ENCODE peak calls at places on chromosomes 1 and 21, in five cellular contexts. L, Z, W, I and C are unnamed samples.

GRCh38 chr1:64838486-64838885 is 93.6 kb downstream of the RAVER2 start:
- DNase-seq in L (no peak), Z (no peak), W (no peak), I (no peak), C (no peak)

GRCh38 chr1:15283500-15283899 is 36.5 kb downstream of the FHAD1 start:
- DNase-seq in L (no peak), Z (no peak), W (no peak), I (peak; percentile 72), C (peak; percentile 93)

GRCh38 chr1:92881391-92881790 is 49.6 kb downstream of the RPL5 start:
- DNase-seq in L (no peak), Z (no peak), W (no peak), I (no peak), C (no peak)

GRCh38 chr21:46157987-46158451 is 2.6 kb upstream of the FTCD start:
- DNase-seq in L (no peak), Z (no peak), W (no peak), I (no peak), C (peak; percentile 61)

GRCh38 chr1:121443131-121443530 is 258.4 kb downstream of the SRGAP2C start:
- DNase-seq in L (no peak), Z (no peak), W (peak; percentile 66), I (peak; percentile 88), C (no peak)

GRCh38 chr21:45918835-45919467 is 62.6 kb upstream of the COL6A1 start:
- DNase-seq in L (no peak), Z (no peak), W (no peak), I (no peak), C (no peak)

GRCh38 chr21:17988038-17988437 is 168.9 kb upstream of the C21orf91 start:
- DNase-seq in L (no peak), Z (no peak), W (peak; percentile 4), I (peak; percentile 51), C (no peak)

GRCh38 chr1:235720544-235720943 is 71.0 kb upstream of the GNG4 start:
- DNase-seq in L (no peak), Z (no peak), W (no peak), I (peak; percentile 75), C (peak; percentile 60)

GRCh38 chr1:248862695-248863010 is 3.8 kb upstream of the ZNF692 start:
- DNase-seq in L (peak; percentile 22), Z (no peak), W (peak; percentile 11), I (peak; percentile 30), C (peak; percentile 78)

GRCh38 chr1:86409416-86410021 is 13.4 kb upstream of the ODF2L start:
- DNase-seq in L (no peak), Z (no peak), W (peak; percentile 14), I (no peak), C (no peak)

GRCh38 chr1:52348704-52349301 is 17.2 kb downstream of the CC2D1B start:
- DNase-seq in L (no peak), Z (no peak), W (peak; percentile 61), I (peak; percentile 11), C (peak; percentile 85)

GRCh38 chr1:235631816-235632215 is 17.8 kb downstream of the GNG4 start:
- DNase-seq in L (no peak), Z (no peak), W (no peak), I (no peak), C (no peak)

GRCh38 chr1:209815931-209816338 is 10.0 kb upstream of the IRF6 start:
- DNase-seq in L (no peak), Z (no peak), W (no peak), I (no peak), C (no peak)

GRCh38 chr1:4118746-4119515 is 218.9 kb upstream of the C1orf174 start:
- DNase-seq in L (peak; percentile 29), Z (no peak), W (no peak), I (no peak), C (peak; percentile 72)

GRCh38 chr1:30706528-30706927 is 16.9 kb downstream of the MATN1 start:
- DNase-seq in L (no peak), Z (no peak), W (peak; percentile 41), I (peak; percentile 15), C (peak; percentile 93)

GRCh38 chr1:163093579-163093978 is 24.4 kb downstream of the RGS4 start:
- DNase-seq in L (no peak), Z (no peak), W (no peak), I (no peak), C (no peak)

GRCh38 chr1:156583821-156584622 is 4.5 kb downstream of the TTC24 start:
- DNase-seq in L (peak; percentile 90), Z (peak; percentile 83), W (peak; percentile 82), I (peak; percentile 95), C (peak; percentile 97)

GRCh38 chr1:86705633-86705985 is 1.2 kb downstream of the SH3GLB1 start:
- DNase-seq in L (no peak), Z (no peak), W (peak; percentile 60), I (peak; percentile 18), C (no peak)

GRCh38 chr21:46069166-46069565 is 28.7 kb upstream of the COL6A2 start:
- DNase-seq in L (no peak), Z (no peak), W (no peak), I (no peak), C (no peak)

GRCh38 chr21:45286671-45287437 is 841 bp downstream of the POFUT2 start:
- DNase-seq in L (no peak), Z (no peak), W (peak; percentile 48), I (no peak), C (peak; percentile 86)

GRCh38 chr1:30902653-30903290 is 5.8 kb downstream of the SDC3 start:
- DNase-seq in L (no peak), Z (no peak), W (no peak), I (no peak), C (peak; percentile 80)

GRCh38 chr1:63405021-63405420 is 37.6 kb downstream of the ALG6 start:
- DNase-seq in L (no peak), Z (no peak), W (no peak), I (peak; percentile 73), C (no peak)

GRCh38 chr21:42539931-42540343 is 26.3 kb downstream of the SLC37A1 start:
- DNase-seq in L (peak; percentile 37), Z (no peak), W (no peak), I (no peak), C (no peak)

GRCh38 chr1:76402128-76402527 is 327.6 kb downstream of the ST6GALNAC3 start:
- DNase-seq in L (no peak), Z (no peak), W (no peak), I (no peak), C (no peak)

GRCh38 chr1:173009597-173009996 is 41.1 kb downstream of the TNFSF18 start:
- DNase-seq in L (no peak), Z (no peak), W (no peak), I (no peak), C (no peak)

DNA sequence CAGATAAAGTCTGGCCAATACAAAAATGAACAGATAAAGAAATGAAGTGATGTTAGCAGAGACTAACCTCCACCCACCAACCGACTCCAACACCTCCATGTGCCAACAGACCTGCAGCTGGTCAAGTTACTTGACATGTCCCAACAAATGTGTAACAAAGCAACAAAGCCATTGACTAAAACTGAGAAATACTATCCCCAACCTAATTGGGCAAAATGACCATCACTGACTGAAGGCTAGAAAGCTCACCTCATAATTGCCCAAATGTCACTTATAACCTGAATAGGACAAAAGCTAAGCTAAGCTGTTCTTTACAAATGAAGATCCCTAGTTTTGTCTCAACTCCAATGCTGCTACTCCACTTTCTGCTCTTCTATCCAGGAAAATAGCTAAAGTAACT is 7.5 kb downstream of the KDM5B start:
- DNase-seq in L (no peak), Z (no peak), W (no peak), I (no peak), C (no peak)
- H3K4me3 ChIP-seq in L (no peak overlapping the region), Z (no peak overlapping the region), W (no peak overlapping the region), I (no peak overlapping the region), C (no peak overlapping the region)

GRCh38 chr21:29095203-29095602 is 21.8 kb upstream of the CCT8 start:
- DNase-seq in L (no peak), Z (no peak), W (no peak), I (no peak), C (no peak)

GRCh38 chr21:29102791-29103257 is 27.6 kb upstream of the MAP3K7CL start:
- DNase-seq in L (no peak), Z (no peak), W (peak; percentile 63), I (no peak), C (no peak)

GRCh38 chr21:29096619-29097018 is 23.2 kb upstream of the CCT8 start:
- DNase-seq in L (no peak), Z (no peak), W (no peak), I (no peak), C (no peak)

GRCh38 chr21:29092102-29092959 is 18.9 kb upstream of the CCT8 start:
- DNase-seq in L (no peak), Z (no peak), W (peak; percentile 78), I (no peak), C (peak; percentile 75)

DNA sequence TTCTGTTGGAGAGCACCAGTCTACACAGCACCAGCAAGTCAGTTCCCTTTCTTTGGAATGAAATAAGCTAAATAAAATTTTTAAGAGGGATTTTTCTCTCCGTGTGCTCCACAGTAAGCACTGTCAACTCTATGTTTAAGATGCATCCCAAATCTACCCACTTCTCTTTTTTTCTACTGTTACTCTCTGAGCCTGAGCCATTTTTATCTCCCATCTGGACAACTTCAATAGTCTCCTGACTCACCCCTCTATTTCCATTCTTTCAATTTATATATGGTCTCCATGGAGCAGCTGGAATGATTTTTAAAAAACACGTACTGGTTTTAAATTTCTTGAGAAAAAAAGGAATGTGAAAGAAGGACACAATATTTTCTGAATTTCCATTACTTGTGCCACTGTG is 24.7 kb upstream of the CCT8 start:
- DNase-seq in L (no peak), Z (no peak), W (peak; percentile 24), I (no peak), C (peak; percentile 79)
- H2AFZ ChIP-seq in L (no peak overlapping the region), Z (no peak overlapping the region), W (no peak overlapping the region), I (no peak overlapping the region), C (no peak overlapping the region)

GRCh38 chr1:234214911-234215892 is 158.1 kb upstream of the COA6 start:
- DNase-seq in L (no peak), Z (no peak), W (no peak), I (no peak), C (no peak)

GRCh38 chr1:234216116-234216703 is 157.0 kb upstream of the COA6 start:
- DNase-seq in L (no peak), Z (no peak), W (no peak), I (no peak), C (no peak)

GRCh38 chr1:234217316-234217840 is 155.9 kb upstream of the COA6 start:
- DNase-seq in L (no peak), Z (no peak), W (no peak), I (no peak), C (peak; percentile 59)

GRCh38 chr1:234219711-234220110 is 153.5 kb upstream of the COA6 start:
- DNase-seq in L (no peak), Z (no peak), W (no peak), I (no peak), C (no peak)

GRCh38 chr1:234218078-234218477 is 155.2 kb upstream of the COA6 start:
- DNase-seq in L (no peak), Z (no peak), W (no peak), I (no peak), C (no peak)
- H3K4me3 ChIP-seq in L (no peak overlapping the region), Z (no peak overlapping the region), W (no peak overlapping the region), I (no peak overlapping the region), C (no peak overlapping the region)

GRCh38 chr1:67896826-67897225 is 63.6 kb upstream of the GNG12 start:
- DNase-seq in L (no peak), Z (no peak), W (no peak), I (no peak), C (no peak)

GRCh38 chr1:67893126-67893495 is 59.8 kb upstream of the GNG12 start:
- DNase-seq in L (no peak), Z (no peak), W (no peak), I (no peak), C (no peak)

GRCh38 chr1:67897270-67897949 is 64.1 kb upstream of the GNG12 start:
- DNase-seq in L (no peak), Z (no peak), W (peak; percentile 3), I (no peak), C (no peak)

GRCh38 chr1:67892451-67893125 is 59.3 kb upstream of the GNG12 start:
- DNase-seq in L (no peak), Z (no peak), W (peak; percentile 4), I (no peak), C (no peak)

GRCh38 chr1:67894981-67895735 is 61.9 kb upstream of the GNG12 start:
- DNase-seq in L (no peak), Z (no peak), W (no peak), I (no peak), C (no peak)
- H2AFZ ChIP-seq in L (no peak overlapping the region), Z (no peak overlapping the region), W (no peak overlapping the region), I (no peak overlapping the region), C (no peak overlapping the region)